ENCODE peak calls at places on chromosomes 2 and 18, in eight cellular contexts. I is activated CD4-positive, alpha-beta T cell treated with anti-CD3 and anti-CD28 coated beads, Interleukin-2, amount 50 U/mL, for 1 hour; J is iPS-NIHi11; T is KBM-7; Q is NCI-H1092 treated with DMSO at 0.1 percent for 48 hours; B is GF-D8; U is NCI-H1436; V is T-helper 1 cell. S is an unnamed sample.

GRCh38 chr18:58756596-58757240 is 85.5 kb downstream of the MALT1 start:
- DNase-seq in U (no peak), B (no peak), Q (no peak), V (no peak), T (no peak), J (no peak), I (no peak), S (no peak)

GRCh38 chr2:110854355-110855081 is 122.1 kb downstream of the ACOXL start:
- DNase-seq in I (no peak), J (peak; percentile 46), T (peak; percentile 14), U (no peak), B (no peak), V (no peak), Q (no peak), S (no peak)

GRCh38 chr2:186426153-186427016 is 59.7 kb upstream of the ZC3H15 start:
- DNase-seq in Q (no peak), B (no peak), J (no peak), U (no peak), V (no peak), I (no peak), T (no peak), S (no peak)

GRCh38 chr2:16338026-16338425 is 327.6 kb downstream of the CYRIA start:
- DNase-seq in U (no peak), Q (no peak), B (no peak), T (no peak), J (no peak), I (no peak), V (no peak), S (no peak)

GRCh38 chr18:28559511-28559910 is 382.6 kb upstream of the CDH2 start:
- DNase-seq in V (no peak), Q (no peak), T (no peak), I (no peak), U (no peak), B (no peak), J (no peak), S (no peak)

GRCh38 chr18:25518716-25519053 is 166.7 kb upstream of the ZNF521 start:
- DNase-seq in T (peak; percentile 42), U (no peak), I (no peak), Q (no peak), B (no peak), V (no peak), J (no peak), S (no peak)

GRCh38 chr2:10266133-10266620 is 36.5 kb upstream of the HPCAL1 start:
- DNase-seq in Q (no peak), J (no peak), T (no peak), B (no peak), I (no peak), V (no peak), U (no peak), S (peak; percentile 20)

GRCh38 chr18:5970032-5970431 is 74.7 kb upstream of the TMEM200C start:
- DNase-seq in T (no peak), Q (no peak), V (no peak), B (no peak), J (no peak), I (no peak), U (no peak), S (no peak)

GRCh38 chr2:175844169-175844568 is 157.9 kb downstream of the LNPK start:
- DNase-seq in I (no peak), J (peak; percentile 48), V (no peak), Q (no peak), U (no peak), B (no peak), T (no peak), S (no peak)

GRCh38 chr2:3487931-3488554 is 31.3 kb downstream of the ADI1 start:
- DNase-seq in U (no peak), V (no peak), T (no peak), Q (no peak), J (no peak), B (no peak), I (no peak), S (no peak)

GRCh38 chr2:8680931-8681760 is 710 bp upstream of the ID2 start:
- DNase-seq in B (peak; percentile 43), I (peak; percentile 51), U (peak; percentile 71), J (no peak), T (peak; percentile 67), V (peak; percentile 58), Q (peak; percentile 76), S (no peak)

GRCh38 chr2:85930129-85931124 is 41.6 kb upstream of the ST3GAL5 start:
- DNase-seq in U (no peak), T (peak; percentile 15), J (no peak), I (no peak), Q (no peak), V (no peak), B (no peak), S (no peak)

S was measured in RWPE2.